ENCODE peak calls at places on chromosomes 13 and 19, in nine cellular contexts. H is astrocyte, W is A549, P is heart right ventricle, F is Panc1, J is foreskin keratinocyte, U is aorta, O is cardiac muscle cell, G is stomach. K is an unnamed sample.
A peak's percentile ranks its signal among the peaks of the same experiment; 100 is the strongest.

GRCh38 chr13:37598572-37598971 is at the start of gene POSTN:
- DNase-seq in H (peak; percentile 61), W (no peak), P (no peak), F (no peak), J (no peak), U (no peak), O (peak; percentile 9), G (no peak), K (no peak)

GRCh38 chr13:106110241-106110855 is 425.1 kb downstream of the EFNB2 start:
- DNase-seq in H (peak; percentile 57), W (peak; percentile 14), P (no peak), F (no peak), J (no peak), U (no peak), O (peak; percentile 17), G (no peak), K (peak; percentile 86)

GRCh38 chr19:31436121-31436776 is 87.0 kb upstream of the TSHZ3 start:
- DNase-seq in H (peak; percentile 75), W (no peak), P (no peak), F (no peak), J (peak; percentile 68), U (no peak), O (no peak), G (no peak), K (no peak)

GRCh38 chr19:1057185-1057857 is 9.6 kb upstream of the ARHGAP45 start:
- DNase-seq in H (peak; percentile 67), W (peak; percentile 58), P (no peak), F (no peak), J (peak; percentile 80), U (no peak), O (peak; percentile 77), G (no peak), K (peak; percentile 42)

GRCh38 chr19:41703602-41704293 is 4.7 kb upstream of the CEACAM5 start:
- DNase-seq in H (no peak), W (no peak), P (no peak), F (no peak), J (no peak), U (no peak), O (no peak), G (no peak), K (no peak)

GRCh38 chr19:39935262-39935661 is 828 bp upstream of the FCGBP start:
- DNase-seq in H (no peak), W (no peak), P (no peak), F (no peak), J (no peak), U (no peak), O (no peak), G (no peak), K (no peak)

GRCh38 chr19:1399079-1399478 is 2.3 kb downstream of the GAMT start:
- DNase-seq in H (no peak), W (no peak), P (no peak), F (no peak), J (no peak), U (no peak), O (no peak), G (no peak), K (no peak)

GRCh38 chr13:94369862-94370491 is 109.5 kb downstream of the DCT start:
- DNase-seq in H (peak; percentile 22), W (no peak), P (no peak), F (no peak), J (no peak), U (no peak), O (no peak), G (no peak), K (no peak)

GRCh38 chr19:3522421-3523360 is 16.3 kb upstream of the TEKTIP1 start:
- DNase-seq in H (no peak), W (no peak), P (no peak), F (no peak), J (no peak), U (no peak), O (no peak), G (no peak), K (no peak)

GRCh38 chr13:100039740-100040139 is 49.2 kb upstream of the PCCA start:
- DNase-seq in H (peak; percentile 2), W (peak; percentile 61), P (no peak), F (no peak), J (no peak), U (no peak), O (peak; percentile 17), G (no peak), K (no peak)

GRCh38 chr19:10120538-10121198 is 969 bp upstream of the EIF3G start:
- DNase-seq in H (peak; percentile 83), W (no peak), P (no peak), F (no peak), J (peak; percentile 93), U (no peak), O (no peak), G (no peak), K (peak; percentile 88)

GRCh38 chr13:78228940-78229339 is 310.3 kb upstream of the EDNRB start:
- DNase-seq in H (peak; percentile 89), W (no peak), P (no peak), F (no peak), J (no peak), U (no peak), O (no peak), G (no peak), K (peak; percentile 71)

GRCh38 chr13:110477711-110478245 is 83.7 kb downstream of the RAB20 start:
- DNase-seq in H (no peak), W (no peak), P (no peak), F (no peak), J (no peak), U (no peak), O (no peak), G (no peak), K (no peak)

GRCh38 chr13:34608326-34608725 is 333.7 kb upstream of the NBEA start:
- DNase-seq in H (no peak), W (no peak), P (no peak), F (no peak), J (no peak), U (no peak), O (no peak), G (no peak), K (no peak)

DNA sequence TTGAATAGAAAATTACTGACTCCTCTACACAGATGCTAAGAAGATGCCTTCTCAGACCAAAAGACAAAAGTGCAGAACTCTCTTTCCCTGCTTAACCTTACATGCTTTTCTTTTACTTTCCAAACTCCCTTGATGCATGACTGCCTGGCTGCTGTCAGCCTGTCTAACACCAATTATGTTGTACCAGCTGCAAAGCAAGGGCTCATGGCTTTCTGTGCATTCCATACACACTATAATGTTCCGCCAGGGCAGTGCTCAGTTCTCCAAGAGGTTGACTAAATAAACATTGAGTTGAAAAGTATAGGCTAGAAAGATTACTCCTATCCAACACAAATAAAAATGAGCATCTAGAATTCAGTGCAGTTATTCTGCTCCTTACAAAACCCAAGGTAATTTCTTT is 330.4 kb upstream of the NBEA start:
- DNase-seq in H (peak; percentile 42), W (no peak), P (no peak), F (no peak), J (no peak), U (no peak), O (peak; percentile 9), G (no peak), K (no peak)
- H3K27ac ChIP-seq in H (no peak overlapping the region), W (no peak overlapping the region), P (no peak overlapping the region), F (no peak overlapping the region), J (no peak overlapping the region), U (no peak overlapping the region), O (no peak overlapping the region), G (no peak overlapping the region), K (no peak overlapping the region)

GRCh38 chr13:43301341-43301969 is 278.1 kb downstream of the DNAJC15 start:
- DNase-seq in H (peak; percentile 20), W (no peak), P (no peak), F (no peak), J (no peak), U (no peak), O (no peak), G (no peak), K (no peak)
- H3K4me1 ChIP-seq in H (no peaks in the 10 kb centered on the region), W (no peaks in the 10 kb centered on the region), P (peaks cover 18% of the 10 kb centered on the region), F (no peaks in the 10 kb centered on the region), J (peaks cover 19% of the 10 kb centered on the region), U (no peaks in the 10 kb centered on the region), O (peaks cover 19% of the 10 kb centered on the region), G (peaks cover 4% of the 10 kb centered on the region), K (peaks cover 22% of the 10 kb centered on the region)

GRCh38 chr13:23986619-23987018 is 89.3 kb upstream of the C1QTNF9B start:
- DNase-seq in H (peak; percentile 99), W (no peak), P (no peak), F (no peak), J (no peak), U (no peak), O (no peak), G (no peak), K (peak; percentile 11)

GRCh38 chr13:23987331-23987730 is 90.0 kb upstream of the C1QTNF9B start:
- DNase-seq in H (peak; percentile 56), W (no peak), P (no peak), F (no peak), J (no peak), U (no peak), O (no peak), G (no peak), K (no peak)

GRCh38 chr13:23991119-23991518 is 93.8 kb upstream of the C1QTNF9B start:
- DNase-seq in H (peak; percentile 25), W (no peak), P (no peak), F (no peak), J (no peak), U (no peak), O (no peak), G (no peak), K (no peak)

GRCh38 chr13:23990443-23990842 is 93.1 kb upstream of the C1QTNF9B start:
- DNase-seq in H (no peak), W (no peak), P (no peak), F (no peak), J (no peak), U (no peak), O (no peak), G (no peak), K (no peak)

DNA sequence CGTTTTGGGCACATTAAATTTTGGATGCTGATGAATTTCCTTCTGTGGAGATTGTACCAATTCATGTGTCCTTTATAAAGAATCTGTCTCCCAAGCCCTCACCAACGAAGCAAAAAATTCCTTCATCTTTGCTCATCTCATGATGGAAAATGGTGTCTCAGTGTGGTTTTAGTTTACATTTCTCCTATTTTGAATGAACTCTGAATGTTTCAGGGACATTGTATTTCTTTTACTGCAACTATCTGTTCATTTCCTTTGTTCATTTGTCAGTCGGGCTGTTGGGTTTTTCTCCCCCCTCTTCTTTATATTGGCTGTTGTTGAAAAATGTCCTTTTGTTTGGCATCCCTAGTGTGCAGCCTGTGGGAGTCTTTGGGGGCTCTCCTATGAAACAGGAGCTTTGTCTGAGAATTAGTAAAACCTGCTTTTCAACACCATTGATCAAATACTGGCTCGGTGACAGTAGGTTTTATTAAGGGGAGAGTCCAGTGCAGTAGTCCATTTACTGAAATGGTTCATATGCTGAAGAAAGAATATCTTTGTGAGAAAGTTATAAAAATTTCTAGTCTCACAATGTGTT is 91.3 kb upstream of the C1QTNF9B start:
- DNase-seq in H (peak; percentile 62), W (no peak), P (no peak), F (no peak), J (no peak), U (no peak), O (no peak), G (no peak), K (no peak)
- H3K27ac ChIP-seq in H (no peak overlapping the region), W (no peak overlapping the region), P (no peak overlapping the region), F (no peak overlapping the region), J (no peak overlapping the region), U (no peak overlapping the region), O (no peak overlapping the region), G (no peak overlapping the region), K (no peak overlapping the region)

DNA sequence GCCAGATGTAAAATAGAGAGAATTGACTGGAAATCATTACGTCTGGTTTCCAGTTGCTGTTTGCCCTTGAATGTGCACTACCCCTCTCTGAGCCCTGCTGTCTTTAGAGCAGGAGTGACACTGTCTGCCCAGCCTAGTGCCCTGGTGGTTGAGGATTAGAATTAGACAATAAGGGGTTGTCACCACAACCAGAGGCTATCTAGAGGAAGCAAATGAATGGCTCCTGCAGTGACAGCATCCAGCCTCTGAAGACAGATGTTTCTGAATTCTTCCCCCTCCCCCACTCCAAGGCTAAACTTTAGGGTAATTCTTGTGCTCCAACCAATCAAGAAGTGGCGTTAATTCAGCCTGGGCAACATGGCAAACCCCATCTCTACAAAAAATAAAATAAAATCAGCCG is 2.0 kb downstream of the RAB8A start:
- DNase-seq in H (no peak), W (no peak), P (no peak), F (no peak), J (no peak), U (no peak), O (no peak), G (no peak), K (no peak)
- H3K4me1 ChIP-seq in H (peaks cover 8% of the 10 kb centered on the region), W (peaks cover 13% of the 10 kb centered on the region), P (peaks cover 50% of the 10 kb centered on the region), F (peaks cover 5% of the 10 kb centered on the region), J (no peaks in the 10 kb centered on the region), U (peaks cover 1% of the 10 kb centered on the region), O (peaks cover 4% of the 10 kb centered on the region), G (peaks cover 49% of the 10 kb centered on the region), K (peaks cover 13% of the 10 kb centered on the region)